ENCODE peak calls at places on chromosomes 12 and 14, in seven cellular contexts. One of them, this sample, is unnamed.

GRCh38 chr14:58716706-58717105 is 78.9 kb downstream of the DACT1 start:
- DNase-seq in CD4-positive, alpha-beta T cell: no peak
- DNase-seq in endothelial cell of umbilical vein: no peak
- DNase-seq in fibroblast of mammary gland: peak
- DNase-seq in stomach: no peak
- DNase-seq in glutamatergic neuron: no peak
- DNase-seq in HFFc6: no peak
- DNase-seq in this sample: no peak

GRCh38 chr14:32426596-32427408 is 97.7 kb downstream of the AKAP6 start:
- DNase-seq in glutamatergic neuron: no peak
- DNase-seq in CD4-positive, alpha-beta T cell: no peak
- DNase-seq in endothelial cell of umbilical vein: peak
- DNase-seq in HFFc6: no peak
- DNase-seq in fibroblast of mammary gland: no peak
- DNase-seq in stomach: no peak
- DNase-seq in this sample: no peak

GRCh38 chr12:120199595-120200306 is 1.2 kb downstream of the RPLP0 start:
- DNase-seq in endothelial cell of umbilical vein: peak
- DNase-seq in HFFc6: peak
- DNase-seq in glutamatergic neuron: no peak
- DNase-seq in CD4-positive, alpha-beta T cell: no peak
- DNase-seq in fibroblast of mammary gland: peak
- DNase-seq in stomach: no peak
- DNase-seq in this sample: no peak

GRCh38 chr12:45549503-45549902 is 180.0 kb upstream of the ARID2 start:
- DNase-seq in HFFc6: no peak
- DNase-seq in stomach: no peak
- DNase-seq in CD4-positive, alpha-beta T cell: no peak
- DNase-seq in glutamatergic neuron: no peak
- DNase-seq in fibroblast of mammary gland: no peak
- DNase-seq in endothelial cell of umbilical vein: no peak
- DNase-seq in this sample: no peak

GRCh38 chr12:113846275-113846674 is 119.8 kb downstream of the RBM19 start:
- DNase-seq in CD4-positive, alpha-beta T cell: no peak
- DNase-seq in stomach: no peak
- DNase-seq in fibroblast of mammary gland: peak
- DNase-seq in HFFc6: no peak
- DNase-seq in endothelial cell of umbilical vein: no peak
- DNase-seq in glutamatergic neuron: no peak
- DNase-seq in this sample: no peak

GRCh38 chr12:79818856-79819255 is 116.0 kb downstream of the PPP1R12A start:
- DNase-seq in HFFc6: no peak
- DNase-seq in fibroblast of mammary gland: no peak
- DNase-seq in glutamatergic neuron: no peak
- DNase-seq in endothelial cell of umbilical vein: peak
- DNase-seq in stomach: no peak
- DNase-seq in CD4-positive, alpha-beta T cell: no peak
- DNase-seq in this sample: no peak

GRCh38 chr14:22752422-22752821 is 14.1 kb upstream of the OXA1L start:
- DNase-seq in endothelial cell of umbilical vein: no peak
- DNase-seq in glutamatergic neuron: no peak
- DNase-seq in CD4-positive, alpha-beta T cell: no peak
- DNase-seq in stomach: no peak
- DNase-seq in HFFc6: no peak
- DNase-seq in fibroblast of mammary gland: no peak
- DNase-seq in this sample: no peak

GRCh38 chr12:6980740-6981139 is 10.0 kb downstream of the EMG1 start:
- DNase-seq in HFFc6: no peak
- DNase-seq in stomach: no peak
- DNase-seq in endothelial cell of umbilical vein: no peak
- DNase-seq in glutamatergic neuron: no peak
- DNase-seq in CD4-positive, alpha-beta T cell: no peak
- DNase-seq in fibroblast of mammary gland: no peak
- DNase-seq in this sample: no peak

GRCh38 chr12:72272731-72273498 is 745 bp downstream of the TRHDE start:
- DNase-seq in stomach: no peak
- DNase-seq in endothelial cell of umbilical vein: no peak
- DNase-seq in glutamatergic neuron: peak
- DNase-seq in fibroblast of mammary gland: no peak
- DNase-seq in HFFc6: peak
- DNase-seq in CD4-positive, alpha-beta T cell: no peak
- DNase-seq in this sample: no peak

GRCh38 chr14:102089621-102090343 is 2.9 kb upstream of the HSP90AA1 start:
- DNase-seq in glutamatergic neuron: no peak
- DNase-seq in HFFc6: no peak
- DNase-seq in stomach: no peak
- DNase-seq in CD4-positive, alpha-beta T cell: no peak
- DNase-seq in endothelial cell of umbilical vein: no peak
- DNase-seq in fibroblast of mammary gland: no peak
- DNase-seq in this sample: no peak

GRCh38 chr12:89945123-89945522 is 236.5 kb upstream of the ATP2B1 start:
- DNase-seq in endothelial cell of umbilical vein: no peak
- DNase-seq in glutamatergic neuron: no peak
- DNase-seq in stomach: no peak
- DNase-seq in HFFc6: no peak
- DNase-seq in CD4-positive, alpha-beta T cell: no peak
- DNase-seq in fibroblast of mammary gland: no peak
- DNase-seq in this sample: no peak

GRCh38 chr12:2629051-2629450 is 165.7 kb upstream of the FKBP4 start:
- DNase-seq in CD4-positive, alpha-beta T cell: no peak
- DNase-seq in glutamatergic neuron: no peak
- DNase-seq in fibroblast of mammary gland: peak
- DNase-seq in stomach: no peak
- DNase-seq in endothelial cell of umbilical vein: no peak
- DNase-seq in HFFc6: no peak
- DNase-seq in this sample: no peak

GRCh38 chr14:33271216-33271615 is 332.5 kb downstream of the NPAS3 start:
- DNase-seq in stomach: no peak
- DNase-seq in fibroblast of mammary gland: no peak
- DNase-seq in endothelial cell of umbilical vein: no peak
- DNase-seq in glutamatergic neuron: no peak
- DNase-seq in HFFc6: no peak
- DNase-seq in CD4-positive, alpha-beta T cell: no peak
- DNase-seq in this sample: no peak

GRCh38 chr12:19575307-19576243 is 136.3 kb downstream of the AEBP2 start:
- DNase-seq in CD4-positive, alpha-beta T cell: no peak
- DNase-seq in stomach: peak
- DNase-seq in glutamatergic neuron: no peak
- DNase-seq in endothelial cell of umbilical vein: peak
- DNase-seq in fibroblast of mammary gland: peak
- DNase-seq in HFFc6: peak
- DNase-seq in this sample: no peak

GRCh38 chr12:14185441-14186192 is 179.9 kb upstream of the ATF7IP start:
- DNase-seq in CD4-positive, alpha-beta T cell: no peak
- DNase-seq in HFFc6: peak
- DNase-seq in glutamatergic neuron: peak
- DNase-seq in fibroblast of mammary gland: peak
- DNase-seq in endothelial cell of umbilical vein: peak
- DNase-seq in stomach: peak
- DNase-seq in this sample: no peak

GRCh38 chr14:74302634-74303569 is at the start of gene ABCD4:
- DNase-seq in CD4-positive, alpha-beta T cell: peak
- DNase-seq in glutamatergic neuron: peak
- DNase-seq in HFFc6: peak
- DNase-seq in endothelial cell of umbilical vein: peak
- DNase-seq in fibroblast of mammary gland: peak
- DNase-seq in stomach: peak
- DNase-seq in this sample: peak
- TF ChIP-seq CTCF in CD4-positive, alpha-beta T cell: peak
- TF ChIP-seq CTCF in glutamatergic neuron: no peak
- TF ChIP-seq CTCF in HFFc6: peak
- TF ChIP-seq CTCF in endothelial cell of umbilical vein: peak
- TF ChIP-seq CTCF in fibroblast of mammary gland: peak
- TF ChIP-seq CTCF in stomach: peak
- TF ChIP-seq CTCF in this sample: no peak

DNA sequence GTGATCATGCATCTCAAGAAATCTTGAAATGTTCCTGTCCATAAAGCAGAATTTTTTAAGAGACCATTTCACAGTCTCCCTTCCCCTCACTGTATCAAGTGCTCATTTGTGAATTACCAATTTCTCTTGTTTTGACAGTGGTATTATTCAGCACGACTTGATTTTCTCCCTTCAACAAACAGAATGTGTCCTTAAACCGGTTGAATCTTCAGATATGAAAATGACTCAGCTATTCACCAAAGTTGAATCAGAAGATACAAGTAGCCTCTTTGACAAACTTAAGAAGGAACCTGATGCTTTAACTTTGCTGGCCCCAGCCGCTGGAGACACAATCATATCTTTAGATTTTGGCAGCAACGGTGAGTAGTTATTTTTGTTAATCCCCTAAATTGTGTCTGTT is 25.5 kb upstream of the SNAPC1 start:
- DNase-seq in fibroblast of mammary gland: no peak
- DNase-seq in stomach: no peak
- DNase-seq in HFFc6: no peak
- DNase-seq in endothelial cell of umbilical vein: no peak
- DNase-seq in glutamatergic neuron: no peak
- DNase-seq in CD4-positive, alpha-beta T cell: no peak
- DNase-seq in this sample: no peak
- TF ChIP-seq CTCF in fibroblast of mammary gland: no peak
- TF ChIP-seq CTCF in stomach: no peak
- TF ChIP-seq CTCF in HFFc6: no peak
- TF ChIP-seq CTCF in endothelial cell of umbilical vein: no peak
- TF ChIP-seq CTCF in glutamatergic neuron: no peak
- TF ChIP-seq CTCF in CD4-positive, alpha-beta T cell: no peak
- TF ChIP-seq CTCF in this sample: no peak

GRCh38 chr12:117143008-117143532 is 43.9 kb upstream of the TESC start:
- DNase-seq in HFFc6: no peak
- DNase-seq in endothelial cell of umbilical vein: no peak
- DNase-seq in CD4-positive, alpha-beta T cell: no peak
- DNase-seq in glutamatergic neuron: no peak
- DNase-seq in fibroblast of mammary gland: no peak
- DNase-seq in stomach: peak
- DNase-seq in this sample: no peak
- TF ChIP-seq CTCF in HFFc6: no peak
- TF ChIP-seq CTCF in endothelial cell of umbilical vein: no peak
- TF ChIP-seq CTCF in CD4-positive, alpha-beta T cell: no peak
- TF ChIP-seq CTCF in glutamatergic neuron: no peak
- TF ChIP-seq CTCF in fibroblast of mammary gland: no peak
- TF ChIP-seq CTCF in stomach: no peak
- TF ChIP-seq CTCF in this sample: no peak

GRCh38 chr12:121788176-121788818 is 5.2 kb downstream of the RHOF start:
- DNase-seq in HFFc6: no peak
- DNase-seq in endothelial cell of umbilical vein: no peak
- DNase-seq in glutamatergic neuron: no peak
- DNase-seq in fibroblast of mammary gland: no peak
- DNase-seq in stomach: no peak
- DNase-seq in CD4-positive, alpha-beta T cell: no peak
- DNase-seq in this sample: no peak

GRCh38 chr12:121791671-121792496 is 1.6 kb downstream of the RHOF start:
- DNase-seq in endothelial cell of umbilical vein: no peak
- DNase-seq in fibroblast of mammary gland: no peak
- DNase-seq in CD4-positive, alpha-beta T cell: no peak
- DNase-seq in stomach: peak
- DNase-seq in glutamatergic neuron: no peak
- DNase-seq in HFFc6: no peak
- DNase-seq in this sample: no peak

GRCh38 chr12:121787063-121787774 is 6.3 kb downstream of the RHOF start:
- DNase-seq in glutamatergic neuron: no peak
- DNase-seq in fibroblast of mammary gland: no peak
- DNase-seq in CD4-positive, alpha-beta T cell: peak
- DNase-seq in HFFc6: no peak
- DNase-seq in endothelial cell of umbilical vein: no peak
- DNase-seq in stomach: peak
- DNase-seq in this sample: no peak

GRCh38 chr12:121789800-121790748 is 3.4 kb downstream of the RHOF start:
- DNase-seq in stomach: peak
- DNase-seq in glutamatergic neuron: no peak
- DNase-seq in CD4-positive, alpha-beta T cell: peak
- DNase-seq in HFFc6: no peak
- DNase-seq in endothelial cell of umbilical vein: no peak
- DNase-seq in fibroblast of mammary gland: no peak
- DNase-seq in this sample: no peak

GRCh38 chr12:121789233-121789781 is 4.2 kb downstream of the RHOF start:
- DNase-seq in stomach: no peak
- DNase-seq in fibroblast of mammary gland: no peak
- DNase-seq in CD4-positive, alpha-beta T cell: peak
- DNase-seq in glutamatergic neuron: no peak
- DNase-seq in HFFc6: no peak
- DNase-seq in endothelial cell of umbilical vein: no peak
- DNase-seq in this sample: no peak
- TF ChIP-seq CTCF in stomach: no peak
- TF ChIP-seq CTCF in fibroblast of mammary gland: no peak
- TF ChIP-seq CTCF in CD4-positive, alpha-beta T cell: peak
- TF ChIP-seq CTCF in glutamatergic neuron: no peak
- TF ChIP-seq CTCF in HFFc6: no peak
- TF ChIP-seq CTCF in endothelial cell of umbilical vein: no peak
- TF ChIP-seq CTCF in this sample: no peak

DNA sequence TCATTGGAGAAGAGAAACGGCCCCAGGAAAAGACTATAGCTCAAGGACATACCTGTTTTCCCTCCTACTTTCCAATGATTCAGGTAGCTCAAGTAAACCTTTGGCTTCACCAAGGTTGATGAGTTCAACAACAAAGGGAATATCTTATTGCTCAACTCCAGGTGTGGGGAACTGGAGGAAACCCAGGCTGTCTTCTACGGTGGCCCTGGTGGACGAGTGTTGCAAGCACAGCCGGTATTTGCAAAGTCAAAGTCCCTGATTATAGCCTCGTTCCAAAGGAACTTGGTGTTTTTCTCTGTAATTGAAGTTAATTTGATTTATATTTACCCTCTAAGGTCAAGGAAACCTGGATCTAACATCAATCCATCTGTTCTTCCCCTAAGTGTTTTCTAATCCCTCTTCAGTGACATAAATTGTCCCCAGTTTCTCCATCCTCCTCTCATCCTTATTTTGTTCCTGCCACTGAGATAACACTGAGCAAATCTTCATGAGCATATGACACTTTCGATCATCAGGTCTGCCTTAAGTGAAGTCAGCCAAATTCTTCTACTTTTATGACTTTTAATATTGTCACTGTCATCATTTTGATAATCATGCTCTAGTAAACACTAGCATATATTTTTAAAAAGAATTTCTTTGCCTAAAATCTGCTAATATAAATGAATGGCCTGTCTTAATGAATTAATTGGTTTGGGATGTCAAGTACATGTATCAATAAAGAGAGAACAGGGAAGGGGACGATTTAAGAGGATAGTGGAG is 174.6 kb upstream of the TBX3 start:
- DNase-seq in CD4-positive, alpha-beta T cell: no peak
- DNase-seq in stomach: no peak
- DNase-seq in endothelial cell of umbilical vein: no peak
- DNase-seq in fibroblast of mammary gland: no peak
- DNase-seq in glutamatergic neuron: no peak
- DNase-seq in HFFc6: no peak
- DNase-seq in this sample: no peak
- TF ChIP-seq CTCF in CD4-positive, alpha-beta T cell: no peak
- TF ChIP-seq CTCF in stomach: no peak
- TF ChIP-seq CTCF in endothelial cell of umbilical vein: no peak
- TF ChIP-seq CTCF in fibroblast of mammary gland: peak
- TF ChIP-seq CTCF in glutamatergic neuron: peak
- TF ChIP-seq CTCF in HFFc6: peak
- TF ChIP-seq CTCF in this sample: no peak

This sample was measured in omental fat pad.